ENCODE peak calls at places on chromosomes 4 and X, in eight cellular contexts. O, D, E, Y, R, H, J and B are unnamed samples.

GRCh38 chr4:101501421-101501820 is 154.1 kb upstream of the PPP3CA start:
- DNase-seq in O (no peak), D (no peak), E (no peak), Y (no peak), R (no peak), H (no peak), J (no peak), B (no peak)

GRCh38 chr4:138241281-138242075 is 671 bp downstream of the SLC7A11 start:
- DNase-seq in O (peak), D (peak), E (peak), Y (no peak), R (peak), H (no peak), J (no peak), B (no peak)

GRCh38 chr4:10983274-10983673 is 298.7 kb upstream of the CLNK start:
- DNase-seq in O (no peak), D (no peak), E (no peak), Y (no peak), R (no peak), H (peak), J (no peak), B (no peak)

GRCh38 chr4:140755811-140756291 is 334 bp downstream of the TBC1D9 start:
- DNase-seq in O (peak), D (peak), E (peak), Y (peak), R (peak), H (no peak), J (peak), B (no peak)

GRCh38 chr4:126051709-126052424 is 737.1 kb downstream of the FAT4 start:
- DNase-seq in O (no peak), D (peak), E (no peak), Y (no peak), R (peak), H (no peak), J (no peak), B (peak)

GRCh38 chr4:103091601-103092223 is 7.9 kb downstream of the BDH2 start:
- DNase-seq in O (no peak), D (peak), E (no peak), Y (no peak), R (peak), H (peak), J (peak), B (no peak)

GRCh38 chr4:54658321-54659093 is 750 bp downstream of the KIT start:
- DNase-seq in O (peak), D (peak), E (peak), Y (peak), R (peak), H (peak), J (peak), B (no peak)

GRCh38 chr4:7513731-7514130 is 79.0 kb upstream of the PSAPL1 start:
- DNase-seq in O (no peak), D (peak), E (no peak), Y (no peak), R (peak), H (no peak), J (no peak), B (peak)

GRCh38 chr4:120071192-120071795 is 4.6 kb upstream of the MAD2L1 start:
- DNase-seq in O (no peak), D (peak), E (no peak), Y (no peak), R (peak), H (peak), J (no peak), B (no peak)

GRCh38 chrX:84487365-84488353 is 14.6 kb downstream of the HDX start:
- DNase-seq in O (no peak), D (no peak), E (no peak), Y (no peak), R (no peak), H (no peak), J (no peak), B (no peak)

GRCh38 chrX:41452972-41453371 is 5.8 kb downstream of the NYX start:
- DNase-seq in O (no peak), D (peak), E (no peak), Y (no peak), R (peak), H (no peak), J (no peak), B (peak)

GRCh38 chr4:120922390-120923200 is at the start of gene PRDM5:
- DNase-seq in O (peak), D (peak), E (peak), Y (peak), R (peak), H (no peak), J (peak), B (no peak)

GRCh38 chr4:132016703-132017102 is 1132.4 kb upstream of the PCDH10 start:
- DNase-seq in O (no peak), D (no peak), E (no peak), Y (no peak), R (no peak), H (no peak), J (no peak), B (no peak)

GRCh38 chrX:72094894-72095293 is 36.8 kb downstream of the RTL5 start:
- DNase-seq in O (no peak), D (no peak), E (peak), Y (peak), R (no peak), H (no peak), J (peak), B (no peak)

GRCh38 chr4:169582706-169583105 is 29.7 kb downstream of the NEK1 start:
- DNase-seq in O (no peak), D (no peak), E (no peak), Y (no peak), R (peak), H (no peak), J (no peak), B (no peak)

GRCh38 chr4:92237559-92237958 is 66.2 kb upstream of the GRID2 start:
- DNase-seq in O (no peak), D (no peak), E (no peak), Y (no peak), R (no peak), H (no peak), J (no peak), B (no peak)

GRCh38 chrX:7852166-7852565 is 9.2 kb downstream of the VCX start:
- DNase-seq in O (no peak), D (no peak), E (no peak), Y (no peak), R (no peak), H (no peak), J (no peak), B (no peak)

GRCh38 chr4:102694791-102695190 is 66.0 kb downstream of the MANBA start:
- DNase-seq in O (no peak), D (no peak), E (no peak), Y (no peak), R (no peak), H (no peak), J (no peak), B (no peak)

GRCh38 chrX:43860646-43861370 is 21.4 kb downstream of the MAOB start:
- DNase-seq in O (no peak), D (no peak), E (no peak), Y (no peak), R (peak), H (peak), J (no peak), B (no peak)

GRCh38 chr4:151117371-151117962 is 18.0 kb downstream of the RPS3A start:
- DNase-seq in O (no peak), D (peak), E (no peak), Y (peak), R (peak), H (peak), J (peak), B (no peak)

GRCh38 chr4:140653718-140654515 is 85.2 kb upstream of the UCP1 start:
- DNase-seq in O (no peak), D (no peak), E (no peak), Y (no peak), R (peak), H (no peak), J (no peak), B (peak)

GRCh38 chr4:16066586-16067128 is 17.2 kb downstream of the PROM1 start:
- DNase-seq in O (no peak), D (no peak), E (no peak), Y (no peak), R (no peak), H (no peak), J (no peak), B (no peak)

GRCh38 chrX:77442728-77443127 is 4.5 kb upstream of the FGF16 start:
- DNase-seq in O (no peak), D (peak), E (no peak), Y (no peak), R (peak), H (no peak), J (no peak), B (peak)

GRCh38 chrX:31658360-31658759 is 586.5 kb upstream of the FTHL17 start:
- DNase-seq in O (no peak), D (peak), E (no peak), Y (no peak), R (peak), H (peak), J (no peak), B (peak)

GRCh38 chr4:82247629-82248028 is 126.2 kb downstream of the HNRNPD start:
- DNase-seq in O (no peak), D (no peak), E (no peak), Y (no peak), R (no peak), H (no peak), J (no peak), B (no peak)
- TF ChIP-seq CTCF in O (no peak), D (no peak), E (no peak), Y (no peak), R (no peak), H (no peak), J (no peak), B (no peak)

DNA sequence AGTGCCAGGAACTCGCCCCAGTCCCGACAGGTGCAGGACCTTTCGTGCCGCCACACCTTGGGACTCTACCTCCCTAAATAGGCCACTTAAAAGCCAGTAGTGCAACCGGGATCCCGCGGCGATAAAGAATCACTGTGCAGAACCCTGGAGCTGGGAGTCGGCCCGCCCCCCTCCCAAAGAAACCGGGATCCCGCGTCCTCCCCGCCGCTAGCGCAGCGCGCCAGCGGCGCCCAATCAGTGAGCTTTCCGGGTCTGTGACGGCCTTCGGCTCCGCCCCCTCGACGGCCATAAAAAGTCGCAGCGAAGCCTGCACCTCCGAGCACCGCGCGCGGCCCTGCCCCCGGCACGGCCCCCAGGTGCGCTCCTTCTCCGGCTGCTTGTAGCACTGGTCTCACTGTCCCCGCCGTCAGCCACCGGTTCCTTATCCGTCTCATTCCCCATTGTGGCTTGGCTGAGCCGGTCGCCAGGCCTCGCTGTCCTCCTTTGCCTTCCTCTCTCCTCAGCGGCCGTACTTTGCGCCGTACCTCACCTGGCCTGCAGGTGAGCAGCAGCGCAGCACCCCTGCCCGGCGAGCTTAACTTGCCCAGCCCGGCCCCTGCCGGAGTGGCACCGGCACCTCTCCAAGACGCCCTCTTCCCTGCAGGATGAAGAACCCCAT is at the start of gene LRAT:
- DNase-seq in O (peak), D (no peak), E (peak), Y (no peak), R (no peak), H (no peak), J (peak), B (no peak)
- TF ChIP-seq CTCF in O (peak), D (no peak), E (no peak), Y (no peak), R (no peak), H (no peak), J (no peak), B (no peak)

GRCh38 chrX:12950851-12951589 is 23.9 kb upstream of the TMSB4X start:
- DNase-seq in O (no peak), D (no peak), E (no peak), Y (no peak), R (no peak), H (no peak), J (peak), B (no peak)

GRCh38 chrX:12951590-12951965 is 23.3 kb upstream of the TMSB4X start:
- DNase-seq in O (no peak), D (no peak), E (no peak), Y (no peak), R (no peak), H (no peak), J (no peak), B (no peak)

GRCh38 chrX:12949205-12949926 is 25.5 kb upstream of the TMSB4X start:
- DNase-seq in O (no peak), D (peak), E (no peak), Y (no peak), R (peak), H (no peak), J (no peak), B (peak)

GRCh38 chrX:12948495-12948894 is 26.4 kb upstream of the TMSB4X start:
- DNase-seq in O (no peak), D (no peak), E (no peak), Y (no peak), R (no peak), H (no peak), J (no peak), B (no peak)

GRCh38 chrX:12949927-12950656 is 24.8 kb upstream of the TMSB4X start:
- DNase-seq in O (peak), D (peak), E (peak), Y (peak), R (peak), H (no peak), J (no peak), B (peak)
- TF ChIP-seq CTCF in O (no peak), D (no peak), E (no peak), Y (no peak), R (no peak), H (no peak), J (no peak), B (no peak)

GRCh38 chr4:80202190-80202711 is 4.9 kb downstream of the PRDM8 start:
- DNase-seq in O (peak), D (peak), E (peak), Y (peak), R (peak), H (no peak), J (peak), B (no peak)
- TF ChIP-seq CTCF in O (peak), D (peak), E (peak), Y (peak), R (peak), H (peak), J (peak), B (peak)

GRCh38 chr4:1777822-1778641 is 15.1 kb upstream of the FGFR3 start:
- DNase-seq in O (no peak), D (peak), E (no peak), Y (no peak), R (peak), H (no peak), J (peak), B (no peak)
- TF ChIP-seq CTCF in O (no peak), D (peak), E (no peak), Y (no peak), R (peak), H (no peak), J (no peak), B (peak)

GRCh38 chr4:112514079-112514448 is 1.9 kb downstream of the NEUROG2 start:
- DNase-seq in O (no peak), D (no peak), E (no peak), Y (no peak), R (no peak), H (no peak), J (no peak), B (no peak)
- TF ChIP-seq CTCF in O (no peak), D (no peak), E (no peak), Y (no peak), R (no peak), H (no peak), J (no peak), B (no peak)

GRCh38 chr4:3530663-3531254 is 1.5 kb downstream of the LRPAP1 start:
- DNase-seq in O (no peak), D (no peak), E (peak), Y (no peak), R (no peak), H (no peak), J (no peak), B (no peak)

GRCh38 chr4:3531306-3531886 is 826 bp downstream of the LRPAP1 start:
- DNase-seq in O (no peak), D (no peak), E (no peak), Y (no peak), R (peak), H (no peak), J (no peak), B (no peak)

GRCh38 chr4:3532714-3533336 is 603 bp upstream of the LRPAP1 start:
- DNase-seq in O (no peak), D (no peak), E (no peak), Y (no peak), R (no peak), H (no peak), J (no peak), B (no peak)

GRCh38 chr4:3533421-3533820 is 1.2 kb upstream of the LRPAP1 start:
- DNase-seq in O (no peak), D (no peak), E (no peak), Y (peak), R (no peak), H (no peak), J (no peak), B (no peak)

DNA sequence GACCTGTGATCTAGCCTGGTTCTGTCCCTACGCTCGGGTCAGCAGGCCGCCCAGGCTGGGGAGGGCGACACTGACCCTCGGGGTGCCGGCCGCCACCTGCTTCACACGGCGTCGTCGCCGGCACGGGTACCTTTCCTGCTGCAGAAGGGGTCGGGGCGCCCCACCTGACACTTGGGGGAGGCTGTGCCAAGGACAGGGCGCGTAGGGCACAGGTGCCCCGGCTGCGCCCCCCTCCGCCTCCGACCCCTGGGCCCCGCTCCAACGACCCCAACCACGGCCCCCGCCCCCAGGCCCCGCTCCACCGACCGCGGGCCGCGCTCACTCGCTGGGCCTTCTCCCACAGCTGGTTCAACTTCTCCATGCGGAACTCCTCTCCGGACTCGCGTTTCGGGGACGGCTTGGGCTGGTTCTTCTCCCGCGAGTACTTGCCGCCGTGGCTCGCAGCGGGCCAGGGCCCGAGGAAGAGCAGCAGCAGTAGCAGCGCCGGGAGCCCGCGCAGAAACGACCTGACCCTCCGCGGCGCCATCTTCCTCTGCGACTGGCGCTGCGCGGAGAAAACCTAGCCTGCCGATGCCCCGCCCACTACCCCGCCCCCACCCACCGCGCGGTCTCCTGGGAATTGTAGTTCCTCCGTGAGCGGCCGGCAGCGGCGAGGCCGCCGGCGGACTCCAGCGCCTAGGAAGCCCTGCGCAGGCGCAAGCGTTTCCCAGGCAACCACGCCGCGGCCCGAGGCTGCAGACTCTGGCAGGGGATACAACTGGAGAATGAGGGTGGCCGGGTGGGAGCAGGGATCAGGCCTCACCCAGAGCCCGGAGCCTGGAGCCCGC is at the start of gene LRPAP1:
- DNase-seq in O (peak), D (peak), E (peak), Y (peak), R (peak), H (peak), J (peak), B (peak)
- TF ChIP-seq CTCF in O (no peak), D (no peak), E (no peak), Y (no peak), R (no peak), H (peak), J (no peak), B (no peak)

GRCh38 chr4:6446538-6447451 is 25.6 kb downstream of the PPP2R2C start:
- DNase-seq in O (peak), D (no peak), E (no peak), Y (peak), R (no peak), H (no peak), J (no peak), B (no peak)

GRCh38 chr4:6446130-6446482 is 26.3 kb downstream of the PPP2R2C start:
- DNase-seq in O (peak), D (no peak), E (no peak), Y (no peak), R (no peak), H (no peak), J (no peak), B (no peak)

GRCh38 chr4:6447561-6448290 is 24.7 kb downstream of the PPP2R2C start:
- DNase-seq in O (peak), D (no peak), E (no peak), Y (peak), R (no peak), H (no peak), J (no peak), B (no peak)

GRCh38 chr4:6444587-6444986 is 27.8 kb downstream of the PPP2R2C start:
- DNase-seq in O (no peak), D (no peak), E (no peak), Y (no peak), R (no peak), H (no peak), J (no peak), B (no peak)

GRCh38 chr4:6445403-6446129 is 26.8 kb downstream of the PPP2R2C start:
- DNase-seq in O (no peak), D (no peak), E (no peak), Y (no peak), R (no peak), H (no peak), J (no peak), B (no peak)
- TF ChIP-seq CTCF in O (no peak), D (no peak), E (no peak), Y (no peak), R (no peak), H (no peak), J (no peak), B (no peak)